ENCODE peak calls at places on chromosome 5, in eight cellular contexts. U, G, H, E, N, C, Q and T are unnamed samples. For H3K9me3, the result is how much of the 10 kb centered on the place peaks cover.

GRCh38 chr5:113250341-113250953 is 184.3 kb downstream of the TSSK1B start:
- DNase-seq in U (no peak), Q (no peak), C (no peak), G (no peak), N (peak), E (no peak), H (no peak), T (no peak)

GRCh38 chr5:111635946-111636315 is 121.1 kb downstream of the NREP start:
- DNase-seq in G (no peak), H (no peak), C (no peak), U (no peak), E (no peak), N (no peak), Q (no peak), T (no peak)

GRCh38 chr5:150582281-150582791 is 58.1 kb upstream of the SYNPO start:
- DNase-seq in G (peak), U (peak), H (no peak), N (peak), E (no peak), C (no peak), Q (no peak), T (no peak)

GRCh38 chr5:154570572-154571324 is 92.7 kb upstream of the HAND1 start:
- DNase-seq in Q (no peak), G (no peak), E (no peak), U (no peak), C (no peak), H (no peak), N (no peak), T (no peak)

GRCh38 chr5:78300464-78301045 is 6.1 kb upstream of the AP3B1 start:
- DNase-seq in H (no peak), U (no peak), C (no peak), N (no peak), G (no peak), E (peak), Q (no peak), T (no peak)

GRCh38 chr5:34608368-34608767 is 47.8 kb upstream of the RAI14 start:
- DNase-seq in E (no peak), G (no peak), N (no peak), C (no peak), U (no peak), Q (no peak), H (no peak), T (no peak)

GRCh38 chr5:144332265-144332664 is 161.6 kb downstream of the KCTD16 start:
- DNase-seq in H (no peak), Q (no peak), U (no peak), C (no peak), E (no peak), N (no peak), G (no peak), T (no peak)

GRCh38 chr5:38531518-38531917 is 24.9 kb downstream of the LIFR start:
- DNase-seq in H (no peak), U (no peak), N (no peak), Q (no peak), E (no peak), G (no peak), C (no peak), T (no peak)

GRCh38 chr5:113295111-113295539 is 139.7 kb downstream of the TSSK1B start:
- DNase-seq in Q (no peak), U (no peak), E (no peak), H (no peak), G (peak), C (no peak), N (no peak), T (no peak)

GRCh38 chr5:56813302-56813701 is 2.0 kb upstream of the MAP3K1 start:
- DNase-seq in H (no peak), C (no peak), G (no peak), N (no peak), E (no peak), Q (no peak), U (no peak), T (no peak)

GRCh38 chr5:76807296-76807695 is 11.5 kb upstream of the F2RL1 start:
- DNase-seq in C (no peak), H (no peak), E (no peak), N (peak), Q (no peak), U (peak), G (no peak), T (no peak)

GRCh38 chr5:139675213-139675612 is 27.1 kb downstream of the CXXC5 start:
- DNase-seq in N (no peak), U (no peak), Q (no peak), E (no peak), C (no peak), G (no peak), H (no peak), T (no peak)

GRCh38 chr5:44387911-44388310 is 1.3 kb downstream of the FGF10 start:
- DNase-seq in H (no peak), G (no peak), E (no peak), N (no peak), U (no peak), C (no peak), Q (no peak), T (no peak)

GRCh38 chr5:62649476-62650113 is 71.0 kb downstream of the LRRC70 start:
- DNase-seq in U (no peak), C (no peak), N (no peak), Q (no peak), E (no peak), H (no peak), G (peak), T (no peak)

GRCh38 chr5:73701566-73701965 is 75.6 kb downstream of the ARHGEF28 start:
- DNase-seq in C (no peak), H (no peak), U (no peak), N (no peak), E (no peak), G (no peak), Q (no peak), T (no peak)

GRCh38 chr5:148091991-148092964 is 28.5 kb downstream of the SPINK5 start:
- DNase-seq in G (no peak), H (no peak), C (no peak), Q (no peak), E (no peak), N (peak), U (no peak), T (no peak)

GRCh38 chr5:112412370-112412769 is 6.7 kb downstream of the EPB41L4A start:
- DNase-seq in G (no peak), C (no peak), E (no peak), H (no peak), U (no peak), N (peak), Q (no peak), T (no peak)

GRCh38 chr5:71922584-71923106 is 184.6 kb upstream of the MAP1B start:
- DNase-seq in E (peak), N (peak), U (peak), C (peak), Q (no peak), G (no peak), H (no peak), T (no peak)

GRCh38 chr5:141258948-141259347 is 13.8 kb downstream of the PCDHB15 start:
- DNase-seq in U (no peak), C (no peak), E (no peak), Q (no peak), N (no peak), H (no peak), G (no peak), T (no peak)

GRCh38 chr5:141261238-141261546 is 16.0 kb downstream of the PCDHB15 start:
- DNase-seq in U (no peak), C (no peak), G (no peak), N (no peak), E (no peak), H (no peak), Q (no peak), T (no peak)

GRCh38 chr5:141260458-141261237 is 15.5 kb downstream of the PCDHB15 start:
- DNase-seq in U (no peak), Q (no peak), G (no peak), H (no peak), N (peak), E (no peak), C (no peak), T (no peak)

GRCh38 chr5:141258464-141258863 is 13.3 kb downstream of the PCDHB15 start:
- DNase-seq in C (no peak), H (no peak), Q (no peak), E (no peak), G (no peak), N (no peak), U (no peak), T (no peak)
- H3K9me3 ChIP-seq in C (half or more), H (under half), Q (under half), E (under half), G (under half), N (under half), U (half or more), T (under half)

GRCh38 chr5:177448244-177448950 is 1.8 kb downstream of the PRR7 start:
- DNase-seq in H (no peak), G (no peak), Q (no peak), C (no peak), N (no peak), U (no peak), E (no peak), T (no peak)

GRCh38 chr5:177450672-177451424 is 4.2 kb downstream of the PRR7 start:
- DNase-seq in U (no peak), E (no peak), N (no peak), G (no peak), Q (no peak), H (no peak), C (no peak), T (no peak)

GRCh38 chr5:177447066-177447610 is 524 bp downstream of the PRR7 start:
- DNase-seq in U (no peak), E (no peak), H (peak), C (no peak), N (no peak), G (peak), Q (no peak), T (no peak)

GRCh38 chr5:177447611-177448243 is 1.1 kb downstream of the PRR7 start:
- DNase-seq in Q (no peak), E (peak), U (peak), C (no peak), G (peak), H (peak), N (peak), T (no peak)

GRCh38 chr5:177449140-177450061 is 2.8 kb downstream of the PRR7 start:
- DNase-seq in N (no peak), C (no peak), E (no peak), H (no peak), G (no peak), Q (no peak), U (no peak), T (no peak)
- TF ChIP-seq POLR2AphosphoS5 in N (no peak), C (no peak), E (no peak), H (no peak), G (no peak), Q (peak), U (no peak), T (no peak)

GRCh38 chr5:80035839-80036238 is 691 bp downstream of the THBS4 start:
- DNase-seq in U (no peak), N (no peak), C (no peak), E (no peak), Q (no peak), G (peak), H (no peak), T (no peak)

GRCh38 chr5:80034962-80035821 is at the start of gene THBS4:
- DNase-seq in E (no peak), C (no peak), U (no peak), N (no peak), Q (no peak), H (no peak), G (peak), T (no peak)

GRCh38 chr5:80036621-80037020 is 1.5 kb downstream of the THBS4 start:
- DNase-seq in C (no peak), H (no peak), E (no peak), N (no peak), G (no peak), Q (no peak), U (no peak), T (no peak)

GRCh38 chr5:80033513-80033912 is 1.6 kb upstream of the THBS4 start:
- DNase-seq in C (no peak), N (no peak), E (no peak), H (no peak), G (no peak), Q (no peak), U (no peak), T (no peak)

DNA sequence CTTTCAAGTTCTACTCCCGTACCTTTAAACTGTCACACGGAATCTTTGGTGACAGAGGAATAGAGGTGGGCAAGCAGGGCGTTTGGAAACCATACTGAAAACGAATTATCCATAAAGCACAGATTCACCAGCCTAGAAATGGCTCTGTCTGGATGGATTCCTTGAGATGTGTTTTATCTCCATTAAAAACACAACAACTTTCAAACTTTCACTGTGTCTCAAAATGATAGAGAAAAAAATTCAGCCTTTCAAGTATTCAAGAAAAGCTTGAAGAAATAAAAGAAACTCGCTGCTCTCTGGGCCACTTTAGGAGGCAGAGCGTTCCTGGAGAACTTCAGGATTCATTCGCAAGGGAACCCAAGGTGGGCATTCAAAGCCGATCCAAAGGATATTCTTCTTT is 589 bp upstream of the THBS4 start:
- DNase-seq in H (no peak), C (no peak), Q (no peak), E (no peak), G (no peak), N (no peak), U (no peak), T (no peak)
- H3K9ac ChIP-seq in H (no peak), C (peak), Q (no peak), E (no peak), G (no peak), N (no peak), U (no peak), T (no peak)

DNA sequence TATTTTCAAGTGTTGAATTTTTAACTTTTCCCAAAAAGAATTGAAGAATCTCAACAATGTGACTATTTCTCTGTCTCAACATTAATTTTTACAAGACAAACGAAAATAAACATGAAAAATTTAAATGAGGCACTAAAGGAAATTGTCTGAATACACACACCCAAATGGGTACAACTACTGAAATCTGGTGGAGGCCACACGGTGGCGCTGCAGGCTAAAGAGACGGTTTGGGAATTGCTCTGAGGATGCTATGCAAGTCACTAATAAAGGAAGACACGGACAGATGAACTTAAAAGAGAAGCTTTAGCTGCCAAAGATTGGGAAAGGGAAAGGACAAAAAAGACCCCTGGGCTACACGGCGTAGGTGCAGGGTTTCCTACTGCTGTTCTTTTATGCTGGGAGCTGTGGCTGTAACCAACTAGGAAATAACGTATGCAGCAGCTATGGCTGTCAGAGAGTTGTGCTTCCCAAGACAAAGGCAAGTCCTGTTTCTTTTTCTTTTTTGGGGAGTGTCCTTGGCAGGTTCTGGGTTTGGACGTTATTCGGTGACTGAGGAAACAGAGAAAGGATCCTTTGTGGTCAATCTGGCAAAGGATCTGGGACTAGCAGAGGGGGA is at the start of gene PCDHB10:
- DNase-seq in H (peak), U (peak), C (no peak), G (peak), Q (no peak), E (peak), N (peak), T (no peak)
- H3K9me3 ChIP-seq in H (under half), U (under half), C (under half), G (under half), Q (under half), E (under half), N (under half), T (under half)

GRCh38 chr5:95859327-95860060 is 37.0 kb upstream of the GLRX start:
- DNase-seq in C (no peak), E (no peak), U (no peak), Q (no peak), G (no peak), N (no peak), H (no peak), T (no peak)

GRCh38 chr5:95861858-95862561 is 39.5 kb upstream of the GLRX start:
- DNase-seq in Q (no peak), H (no peak), N (peak), C (no peak), E (no peak), U (no peak), G (no peak), T (no peak)

GRCh38 chr5:95862636-95863382 is 40.3 kb upstream of the GLRX start:
- DNase-seq in G (no peak), N (no peak), H (no peak), Q (no peak), E (no peak), C (no peak), U (peak), T (no peak)

GRCh38 chr5:95863383-95863757 is 40.8 kb upstream of the GLRX start:
- DNase-seq in E (no peak), N (no peak), Q (no peak), U (peak), C (no peak), H (no peak), G (no peak), T (peak)

GRCh38 chr5:95861221-95861857 is 38.8 kb upstream of the GLRX start:
- DNase-seq in G (no peak), N (peak), H (no peak), U (peak), Q (no peak), C (no peak), E (peak), T (no peak)
- TF ChIP-seq POLR2AphosphoS5 in G (peak), N (peak), H (no peak), U (peak), Q (no peak), C (no peak), E (no peak), T (no peak)

DNA sequence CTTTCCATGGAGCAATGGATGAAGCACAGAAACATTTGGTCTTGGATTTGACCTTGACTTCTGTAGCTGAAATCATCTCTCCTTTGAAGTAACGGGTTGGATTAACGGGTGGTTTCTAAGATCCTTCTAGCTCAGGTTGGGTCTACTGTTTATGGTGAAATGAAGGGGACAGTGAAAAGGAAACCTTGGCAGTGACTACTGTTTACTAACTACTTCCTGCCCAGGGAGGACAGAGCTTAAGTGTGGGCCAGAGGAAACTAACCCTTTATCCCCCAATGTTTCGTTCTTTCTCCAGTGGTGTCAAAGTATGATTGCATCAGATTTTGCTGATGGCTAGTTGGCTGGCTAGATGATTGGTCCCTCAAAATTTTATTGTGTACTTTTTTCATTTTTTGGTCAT is 22.2 kb downstream of the SKP2 start:
- DNase-seq in E (no peak), U (no peak), C (no peak), H (no peak), G (no peak), Q (no peak), N (no peak), T (no peak)
- H3K9ac ChIP-seq in E (no peak), U (no peak), C (no peak), H (no peak), G (no peak), Q (no peak), N (no peak), T (no peak)

GRCh38 chr5:141223112-141223783 is at the start of gene PCDHB14:
- DNase-seq in U (peak), N (peak), H (no peak), Q (no peak), C (no peak), G (peak), E (peak), T (peak)
- H3K9me3 ChIP-seq in U (under half), N (under half), H (under half), Q (under half), C (under half), G (under half), E (under half), T (under half)

GRCh38 chr5:135208555-135209494 is 174.8 kb upstream of the PITX1 start:
- DNase-seq in C (no peak), H (no peak), E (peak), G (no peak), U (peak), N (peak), Q (no peak), T (no peak)
- TF ChIP-seq POLR2AphosphoS5 in C (no peak), H (no peak), E (no peak), G (peak), U (no peak), N (peak), Q (no peak), T (no peak)

DNA sequence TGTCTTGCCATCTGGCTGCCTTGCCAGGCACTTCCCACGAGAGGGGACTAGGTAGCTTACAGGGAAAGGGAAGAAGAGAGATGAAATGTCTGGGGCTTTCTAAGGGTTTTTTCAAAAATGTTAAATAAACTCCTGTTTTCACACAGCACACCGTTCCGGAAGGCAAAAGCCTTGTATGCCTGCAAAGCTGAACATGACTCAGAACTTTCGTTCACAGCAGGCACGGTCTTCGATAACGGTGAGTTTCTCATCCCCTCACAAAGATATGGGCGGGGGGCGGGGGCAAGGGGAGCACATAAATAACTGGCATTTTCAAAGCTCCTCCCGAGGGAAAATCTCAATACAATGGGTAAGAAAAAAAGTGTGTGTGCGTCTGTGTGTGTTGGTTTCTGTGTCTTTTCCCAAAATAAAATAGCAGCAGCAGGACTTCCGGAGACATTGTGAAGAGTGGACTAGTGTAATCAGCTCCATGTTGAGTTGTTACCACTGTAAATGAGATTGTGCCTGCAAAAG is 189.6 kb downstream of the NR3C1 start:
- DNase-seq in N (peak), H (peak), Q (peak), G (no peak), U (no peak), E (no peak), C (no peak), T (no peak)
- H3K9ac ChIP-seq in N (peak), H (peak), Q (peak), G (no peak), U (no peak), E (no peak), C (no peak), T (no peak)